ENCODE peak calls at places on chromosomes 1 and 21, in nine cellular contexts. One of them, this sample, is unnamed.

GRCh38 chr1:3895279-3895950 is 4.7 kb downstream of the C1orf174 start:
- DNase-seq in cardiac fibroblast: no peak
- DNase-seq in stomach: no peak
- DNase-seq in testis: no peak
- DNase-seq in neural progenitor cell: no peak
- DNase-seq in mucosa of descending colon: no peak
- DNase-seq in lower lobe of right lung: peak; percentile 17
- DNase-seq in GM13977: no peak
- DNase-seq in LNCaP clone FGC: no peak
- DNase-seq in this sample: no peak

GRCh38 chr1:93616996-93617669 is 64.5 kb downstream of the BCAR3 start:
- DNase-seq in cardiac fibroblast: peak; percentile 80
- DNase-seq in stomach: peak; percentile 79
- DNase-seq in testis: no peak
- DNase-seq in neural progenitor cell: no peak
- DNase-seq in mucosa of descending colon: no peak
- DNase-seq in lower lobe of right lung: peak; percentile 56
- DNase-seq in GM13977: no peak
- DNase-seq in LNCaP clone FGC: no peak
- DNase-seq in this sample: no peak

GRCh38 chr1:202852163-202852904 is 36.6 kb downstream of the RABIF start:
- DNase-seq in cardiac fibroblast: peak; percentile 80
- DNase-seq in stomach: peak; percentile 63
- DNase-seq in testis: peak; percentile 77
- DNase-seq in neural progenitor cell: peak; percentile 82
- DNase-seq in mucosa of descending colon: no peak
- DNase-seq in lower lobe of right lung: no peak
- DNase-seq in GM13977: peak; percentile 72
- DNase-seq in LNCaP clone FGC: no peak
- DNase-seq in this sample: no peak

GRCh38 chr1:52008074-52008809 is 17.7 kb upstream of the RAB3B start:
- DNase-seq in cardiac fibroblast: no peak
- DNase-seq in stomach: no peak
- DNase-seq in testis: no peak
- DNase-seq in neural progenitor cell: no peak
- DNase-seq in mucosa of descending colon: no peak
- DNase-seq in lower lobe of right lung: no peak
- DNase-seq in GM13977: no peak
- DNase-seq in LNCaP clone FGC: no peak
- DNase-seq in this sample: no peak

GRCh38 chr1:211320980-211321379 is 5.7 kb upstream of the TRAF5 start:
- DNase-seq in cardiac fibroblast: no peak
- DNase-seq in stomach: no peak
- DNase-seq in testis: no peak
- DNase-seq in neural progenitor cell: no peak
- DNase-seq in mucosa of descending colon: no peak
- DNase-seq in lower lobe of right lung: no peak
- DNase-seq in GM13977: no peak
- DNase-seq in LNCaP clone FGC: no peak
- DNase-seq in this sample: no peak

GRCh38 chr21:16258834-16259611 is 529.2 kb downstream of the USP25 start:
- DNase-seq in cardiac fibroblast: no peak
- DNase-seq in stomach: no peak
- DNase-seq in testis: no peak
- DNase-seq in neural progenitor cell: no peak
- DNase-seq in mucosa of descending colon: no peak
- DNase-seq in lower lobe of right lung: no peak
- DNase-seq in GM13977: no peak
- DNase-seq in LNCaP clone FGC: no peak
- DNase-seq in this sample: no peak

GRCh38 chr1:161929137-161929536 is 94.5 kb downstream of the OLFML2B start:
- DNase-seq in cardiac fibroblast: no peak
- DNase-seq in stomach: no peak
- DNase-seq in testis: no peak
- DNase-seq in neural progenitor cell: no peak
- DNase-seq in mucosa of descending colon: no peak
- DNase-seq in lower lobe of right lung: no peak
- DNase-seq in GM13977: no peak
- DNase-seq in LNCaP clone FGC: no peak
- DNase-seq in this sample: no peak

GRCh38 chr1:238281418-238281817 is 390.7 kb upstream of the ZP4 start:
- DNase-seq in cardiac fibroblast: no peak
- DNase-seq in stomach: no peak
- DNase-seq in testis: no peak
- DNase-seq in neural progenitor cell: no peak
- DNase-seq in mucosa of descending colon: no peak
- DNase-seq in lower lobe of right lung: no peak
- DNase-seq in GM13977: no peak
- DNase-seq in LNCaP clone FGC: no peak
- DNase-seq in this sample: no peak

GRCh38 chr1:21666572-21667320 is 2.4 kb downstream of the RAP1GAP start:
- DNase-seq in cardiac fibroblast: no peak
- DNase-seq in stomach: peak; percentile 31
- DNase-seq in testis: no peak
- DNase-seq in neural progenitor cell: no peak
- DNase-seq in mucosa of descending colon: peak; percentile 17
- DNase-seq in lower lobe of right lung: no peak
- DNase-seq in GM13977: no peak
- DNase-seq in LNCaP clone FGC: no peak
- DNase-seq in this sample: no peak

GRCh38 chr1:156828414-156829085 is 11.9 kb upstream of the SH2D2A start:
- DNase-seq in cardiac fibroblast: no peak
- DNase-seq in stomach: no peak
- DNase-seq in testis: no peak
- DNase-seq in neural progenitor cell: no peak
- DNase-seq in mucosa of descending colon: no peak
- DNase-seq in lower lobe of right lung: no peak
- DNase-seq in GM13977: no peak
- DNase-seq in LNCaP clone FGC: no peak
- DNase-seq in this sample: no peak

DNA sequence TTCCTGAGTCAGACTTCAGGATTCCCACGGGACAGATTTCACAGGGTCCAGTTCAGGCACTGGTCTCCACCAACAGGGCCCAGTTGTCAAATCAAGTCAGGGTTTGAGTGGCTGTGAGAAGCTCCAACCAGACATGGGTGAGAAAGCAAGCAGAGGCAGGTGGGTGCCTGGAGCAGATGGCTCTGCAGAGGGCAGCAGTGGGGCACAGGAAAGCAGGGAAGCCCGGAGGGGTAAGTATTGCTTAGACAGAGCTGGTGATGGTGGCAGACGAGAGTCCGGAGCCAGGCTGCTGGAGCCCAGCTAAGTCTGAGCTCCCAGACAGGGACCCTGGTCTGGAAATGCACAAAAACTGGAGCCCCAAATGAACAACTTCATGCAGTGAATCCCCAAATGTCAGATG is 40.4 kb downstream of the RIMS3 start:
- DNase-seq in cardiac fibroblast: peak; percentile 26
- DNase-seq in stomach: peak; percentile 61
- DNase-seq in testis: peak; percentile 78
- DNase-seq in neural progenitor cell: peak; percentile 38
- DNase-seq in mucosa of descending colon: no peak
- DNase-seq in lower lobe of right lung: no peak
- DNase-seq in GM13977: peak; percentile 20
- DNase-seq in LNCaP clone FGC: no peak
- DNase-seq in this sample: peak; percentile 40
- TF ChIP-seq CTCF in cardiac fibroblast: peak; percentile 52
- TF ChIP-seq CTCF in stomach: peak; percentile 37
- TF ChIP-seq CTCF in testis: peak; percentile 28
- TF ChIP-seq CTCF in neural progenitor cell: peak; percentile 38
- TF ChIP-seq CTCF in mucosa of descending colon: peak; percentile 29
- TF ChIP-seq CTCF in lower lobe of right lung: peak; percentile 25
- TF ChIP-seq CTCF in GM13977: peak; percentile 9
- TF ChIP-seq CTCF in LNCaP clone FGC: peak; percentile 70
- TF ChIP-seq CTCF in this sample: peak; percentile 27

GRCh38 chr1:165542647-165543046 is 1.2 kb upstream of the LRRC52 start:
- DNase-seq in cardiac fibroblast: no peak
- DNase-seq in stomach: no peak
- DNase-seq in testis: no peak
- DNase-seq in neural progenitor cell: no peak
- DNase-seq in mucosa of descending colon: no peak
- DNase-seq in lower lobe of right lung: no peak
- DNase-seq in GM13977: no peak
- DNase-seq in LNCaP clone FGC: peak; percentile 19
- DNase-seq in this sample: no peak
- TF ChIP-seq CTCF in cardiac fibroblast: no peak
- TF ChIP-seq CTCF in stomach: no peak
- TF ChIP-seq CTCF in testis: no peak
- TF ChIP-seq CTCF in neural progenitor cell: no peak
- TF ChIP-seq CTCF in mucosa of descending colon: no peak
- TF ChIP-seq CTCF in lower lobe of right lung: no peak
- TF ChIP-seq CTCF in GM13977: no peak
- TF ChIP-seq CTCF in LNCaP clone FGC: no peak
- TF ChIP-seq CTCF in this sample: no peak

GRCh38 chr1:61950418-61950817 is 208.1 kb downstream of the PATJ start:
- DNase-seq in cardiac fibroblast: peak; percentile 7
- DNase-seq in stomach: no peak
- DNase-seq in testis: no peak
- DNase-seq in neural progenitor cell: peak; percentile 13
- DNase-seq in mucosa of descending colon: no peak
- DNase-seq in lower lobe of right lung: no peak
- DNase-seq in GM13977: peak; percentile 10
- DNase-seq in LNCaP clone FGC: no peak
- DNase-seq in this sample: no peak
- TF ChIP-seq CTCF in cardiac fibroblast: no peak
- TF ChIP-seq CTCF in stomach: no peak
- TF ChIP-seq CTCF in testis: no peak
- TF ChIP-seq CTCF in neural progenitor cell: peak; percentile 54
- TF ChIP-seq CTCF in mucosa of descending colon: no peak
- TF ChIP-seq CTCF in lower lobe of right lung: no peak
- TF ChIP-seq CTCF in GM13977: peak; percentile 36
- TF ChIP-seq CTCF in LNCaP clone FGC: peak; percentile 42
- TF ChIP-seq CTCF in this sample: peak; percentile 39

DNA sequence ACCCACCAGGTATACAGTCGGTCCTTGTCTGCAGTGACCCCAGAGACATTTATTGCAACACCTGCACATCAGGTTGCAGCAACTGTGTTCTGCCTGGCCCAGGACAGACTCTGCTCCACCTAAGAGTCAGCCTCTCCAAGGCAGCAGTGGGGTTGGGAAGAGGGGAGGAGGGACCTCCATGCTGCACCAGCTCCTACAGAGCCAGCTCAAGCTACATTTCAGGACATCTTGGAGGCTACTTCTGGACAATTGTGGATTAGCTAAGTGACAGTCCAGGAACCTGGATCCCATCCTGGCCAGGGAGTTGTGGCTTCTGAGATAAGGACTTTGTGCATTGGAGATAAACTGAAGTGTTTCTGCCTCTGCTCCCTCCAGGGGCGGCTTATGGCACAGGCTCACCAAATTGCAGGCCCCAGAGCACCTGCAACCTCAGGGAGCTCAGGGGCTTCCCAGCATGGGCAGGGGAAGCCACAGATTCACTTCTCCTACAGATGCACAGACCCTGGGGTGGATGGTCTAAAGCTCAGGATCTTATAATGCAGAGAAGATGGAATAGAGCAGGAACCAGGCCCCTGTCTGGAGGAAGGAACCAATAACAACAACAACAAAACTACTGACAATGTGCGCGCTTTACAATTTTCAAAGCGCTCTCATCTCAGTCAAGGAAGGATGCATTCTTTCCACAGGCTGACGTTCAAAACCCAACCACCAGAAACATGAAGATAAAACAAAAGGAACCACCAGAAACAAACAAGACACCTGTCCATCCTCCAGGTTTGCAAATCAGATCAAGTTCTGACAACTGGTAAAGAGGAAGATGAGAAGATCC is 120.8 kb upstream of the IRF2BP2 start:
- DNase-seq in cardiac fibroblast: no peak
- DNase-seq in stomach: no peak
- DNase-seq in testis: no peak
- DNase-seq in neural progenitor cell: no peak
- DNase-seq in mucosa of descending colon: no peak
- DNase-seq in lower lobe of right lung: no peak
- DNase-seq in GM13977: peak; percentile 72
- DNase-seq in LNCaP clone FGC: no peak
- DNase-seq in this sample: no peak
- TF ChIP-seq CTCF in cardiac fibroblast: no peak
- TF ChIP-seq CTCF in stomach: no peak
- TF ChIP-seq CTCF in testis: no peak
- TF ChIP-seq CTCF in neural progenitor cell: no peak
- TF ChIP-seq CTCF in mucosa of descending colon: no peak
- TF ChIP-seq CTCF in lower lobe of right lung: no peak
- TF ChIP-seq CTCF in GM13977: peak; percentile 25
- TF ChIP-seq CTCF in LNCaP clone FGC: no peak
- TF ChIP-seq CTCF in this sample: no peak

DNA sequence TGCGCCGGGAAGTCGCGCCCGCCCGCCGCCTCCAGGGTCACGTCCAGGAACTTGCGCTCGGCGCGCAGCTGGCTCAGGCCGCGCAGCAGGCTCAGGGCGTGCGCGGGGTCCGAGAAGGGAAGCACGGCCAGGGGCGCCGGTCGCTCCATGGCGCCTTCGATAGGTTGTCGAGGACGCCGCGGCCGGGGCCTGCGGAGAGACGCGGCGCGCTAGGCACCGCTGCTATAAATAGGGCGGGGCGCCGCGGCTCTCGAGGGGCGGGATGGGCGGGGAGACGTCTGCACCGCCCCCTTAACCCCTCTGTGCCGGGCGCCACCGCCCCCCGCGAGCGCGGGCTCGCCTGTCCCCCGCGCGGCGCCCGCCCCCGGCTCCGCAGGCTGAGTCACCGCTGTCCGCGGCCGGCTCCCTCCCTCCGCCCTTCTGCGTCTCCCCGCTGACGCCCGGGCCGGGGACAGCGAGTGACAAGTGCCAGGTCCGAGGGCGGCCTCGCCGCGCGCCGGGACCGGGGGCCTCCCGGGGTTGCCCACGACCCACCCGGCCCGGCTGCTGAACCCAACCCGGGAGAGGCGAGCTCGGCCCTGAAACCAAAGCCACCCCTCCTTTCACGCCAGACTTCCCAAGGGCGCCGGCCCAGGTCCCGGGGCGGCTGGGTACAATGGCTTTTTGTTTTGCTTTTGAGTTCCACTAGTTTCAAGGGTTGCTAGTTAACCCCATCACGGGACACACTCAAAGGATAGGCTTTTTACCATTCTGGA is at the start of gene KLHL21:
- DNase-seq in cardiac fibroblast: peak; percentile 93
- DNase-seq in stomach: peak; percentile 89
- DNase-seq in testis: peak; percentile 89
- DNase-seq in neural progenitor cell: peak; percentile 91
- DNase-seq in mucosa of descending colon: peak; percentile 92
- DNase-seq in lower lobe of right lung: peak; percentile 93
- DNase-seq in GM13977: peak; percentile 95
- DNase-seq in LNCaP clone FGC: no peak
- DNase-seq in this sample: peak; percentile 95
- TF ChIP-seq CTCF in cardiac fibroblast: no peak
- TF ChIP-seq CTCF in stomach: no peak
- TF ChIP-seq CTCF in testis: no peak
- TF ChIP-seq CTCF in neural progenitor cell: no peak
- TF ChIP-seq CTCF in mucosa of descending colon: no peak
- TF ChIP-seq CTCF in lower lobe of right lung: no peak
- TF ChIP-seq CTCF in GM13977: no peak
- TF ChIP-seq CTCF in LNCaP clone FGC: no peak
- TF ChIP-seq CTCF in this sample: no peak

GRCh38 chr1:30345525-30346145 is 377.8 kb downstream of the MATN1 start:
- DNase-seq in cardiac fibroblast: no peak
- DNase-seq in stomach: no peak
- DNase-seq in testis: no peak
- DNase-seq in neural progenitor cell: no peak
- DNase-seq in mucosa of descending colon: no peak
- DNase-seq in lower lobe of right lung: no peak
- DNase-seq in GM13977: no peak
- DNase-seq in LNCaP clone FGC: no peak
- DNase-seq in this sample: no peak
- TF ChIP-seq CTCF in cardiac fibroblast: no peak
- TF ChIP-seq CTCF in stomach: no peak
- TF ChIP-seq CTCF in testis: no peak
- TF ChIP-seq CTCF in neural progenitor cell: no peak
- TF ChIP-seq CTCF in mucosa of descending colon: no peak
- TF ChIP-seq CTCF in lower lobe of right lung: no peak
- TF ChIP-seq CTCF in GM13977: no peak
- TF ChIP-seq CTCF in LNCaP clone FGC: no peak
- TF ChIP-seq CTCF in this sample: no peak